ENCODE peak calls at places on chromosomes 5 and 9, in nine cellular contexts. One of them, this sample, is unnamed.

GRCh38 chr5:180689071-180689694 is 39.8 kb upstream of the FLT4 start:
- DNase-seq in mesendoderm: peak
- DNase-seq in body of pancreas: no peak
- DNase-seq in IMR-90: no peak
- DNase-seq in CD4-positive, alpha-beta memory T cell: peak
- DNase-seq in CD4-positive, CD25-positive, alpha-beta regulatory T cell: no peak
- DNase-seq in CD8-positive, alpha-beta T cell: peak
- DNase-seq in aorta: no peak
- DNase-seq in kidney: no peak
- DNase-seq in this sample: no peak

GRCh38 chr5:160081495-160081894 is 37.8 kb downstream of the PWWP2A start:
- DNase-seq in CD4-positive, CD25-positive, alpha-beta regulatory T cell: no peak
- DNase-seq in IMR-90: no peak
- DNase-seq in aorta: no peak
- DNase-seq in CD8-positive, alpha-beta T cell: no peak
- DNase-seq in mesendoderm: no peak
- DNase-seq in body of pancreas: no peak
- DNase-seq in CD4-positive, alpha-beta memory T cell: no peak
- DNase-seq in kidney: no peak
- DNase-seq in this sample: no peak

GRCh38 chr5:168920019-168920813 is 341.0 kb upstream of the PANK3 start:
- DNase-seq in kidney: no peak
- DNase-seq in aorta: no peak
- DNase-seq in CD4-positive, CD25-positive, alpha-beta regulatory T cell: no peak
- DNase-seq in CD8-positive, alpha-beta T cell: no peak
- DNase-seq in CD4-positive, alpha-beta memory T cell: no peak
- DNase-seq in mesendoderm: no peak
- DNase-seq in body of pancreas: no peak
- DNase-seq in IMR-90: no peak
- DNase-seq in this sample: no peak

GRCh38 chr9:104950838-104951237 is 22.9 kb upstream of the ABCA1 start:
- DNase-seq in IMR-90: peak
- DNase-seq in kidney: no peak
- DNase-seq in body of pancreas: no peak
- DNase-seq in aorta: no peak
- DNase-seq in CD8-positive, alpha-beta T cell: no peak
- DNase-seq in mesendoderm: no peak
- DNase-seq in CD4-positive, CD25-positive, alpha-beta regulatory T cell: no peak
- DNase-seq in CD4-positive, alpha-beta memory T cell: no peak
- DNase-seq in this sample: no peak

GRCh38 chr9:33234511-33235467 is 5.2 kb upstream of the SPINK4 start:
- DNase-seq in CD4-positive, alpha-beta memory T cell: no peak
- DNase-seq in body of pancreas: no peak
- DNase-seq in kidney: no peak
- DNase-seq in aorta: no peak
- DNase-seq in IMR-90: peak
- DNase-seq in mesendoderm: no peak
- DNase-seq in CD8-positive, alpha-beta T cell: no peak
- DNase-seq in CD4-positive, CD25-positive, alpha-beta regulatory T cell: no peak
- DNase-seq in this sample: no peak

GRCh38 chr9:130825051-130825651 is 9.9 kb upstream of the ABL1 start:
- DNase-seq in kidney: no peak
- DNase-seq in body of pancreas: peak
- DNase-seq in CD8-positive, alpha-beta T cell: no peak
- DNase-seq in mesendoderm: peak
- DNase-seq in CD4-positive, alpha-beta memory T cell: no peak
- DNase-seq in aorta: no peak
- DNase-seq in CD4-positive, CD25-positive, alpha-beta regulatory T cell: no peak
- DNase-seq in IMR-90: peak
- DNase-seq in this sample: no peak

GRCh38 chr5:82641362-82641988 is 363.3 kb upstream of the RPS23 start:
- DNase-seq in body of pancreas: peak
- DNase-seq in mesendoderm: peak
- DNase-seq in CD4-positive, CD25-positive, alpha-beta regulatory T cell: no peak
- DNase-seq in CD8-positive, alpha-beta T cell: no peak
- DNase-seq in CD4-positive, alpha-beta memory T cell: peak
- DNase-seq in kidney: peak
- DNase-seq in aorta: peak
- DNase-seq in IMR-90: peak
- DNase-seq in this sample: peak

GRCh38 chr9:73118898-73119554 is 32.6 kb upstream of the ANXA1 start:
- DNase-seq in CD4-positive, alpha-beta memory T cell: no peak
- DNase-seq in body of pancreas: no peak
- DNase-seq in CD4-positive, CD25-positive, alpha-beta regulatory T cell: no peak
- DNase-seq in CD8-positive, alpha-beta T cell: no peak
- DNase-seq in kidney: no peak
- DNase-seq in mesendoderm: peak
- DNase-seq in aorta: no peak
- DNase-seq in IMR-90: peak
- DNase-seq in this sample: no peak

GRCh38 chr5:169828385-169828784 is 151.9 kb downstream of the INSYN2B start:
- DNase-seq in CD4-positive, CD25-positive, alpha-beta regulatory T cell: no peak
- DNase-seq in aorta: no peak
- DNase-seq in CD4-positive, alpha-beta memory T cell: no peak
- DNase-seq in CD8-positive, alpha-beta T cell: no peak
- DNase-seq in kidney: no peak
- DNase-seq in mesendoderm: no peak
- DNase-seq in body of pancreas: no peak
- DNase-seq in IMR-90: no peak
- DNase-seq in this sample: no peak

GRCh38 chr5:8601831-8602354 is 732.9 kb downstream of the MTRR start:
- DNase-seq in CD8-positive, alpha-beta T cell: no peak
- DNase-seq in IMR-90: peak
- DNase-seq in kidney: no peak
- DNase-seq in CD4-positive, alpha-beta memory T cell: no peak
- DNase-seq in aorta: no peak
- DNase-seq in body of pancreas: no peak
- DNase-seq in CD4-positive, CD25-positive, alpha-beta regulatory T cell: no peak
- DNase-seq in mesendoderm: no peak
- DNase-seq in this sample: no peak

GRCh38 chr9:128121466-128121810 is 6.1 kb downstream of the PTGES2 start:
- DNase-seq in mesendoderm: no peak
- DNase-seq in aorta: no peak
- DNase-seq in CD8-positive, alpha-beta T cell: no peak
- DNase-seq in kidney: no peak
- DNase-seq in IMR-90: no peak
- DNase-seq in CD4-positive, CD25-positive, alpha-beta regulatory T cell: no peak
- DNase-seq in CD4-positive, alpha-beta memory T cell: no peak
- DNase-seq in body of pancreas: no peak
- DNase-seq in this sample: no peak

GRCh38 chr5:93278876-93279275 is 302.1 kb downstream of the NR2F1-AS1 start:
- DNase-seq in CD4-positive, CD25-positive, alpha-beta regulatory T cell: no peak
- DNase-seq in CD8-positive, alpha-beta T cell: no peak
- DNase-seq in mesendoderm: no peak
- DNase-seq in IMR-90: peak
- DNase-seq in aorta: no peak
- DNase-seq in kidney: no peak
- DNase-seq in body of pancreas: no peak
- DNase-seq in CD4-positive, alpha-beta memory T cell: no peak
- DNase-seq in this sample: no peak

GRCh38 chr5:93274291-93274690 is 306.7 kb downstream of the NR2F1-AS1 start:
- DNase-seq in mesendoderm: peak
- DNase-seq in kidney: no peak
- DNase-seq in aorta: no peak
- DNase-seq in IMR-90: peak
- DNase-seq in CD4-positive, CD25-positive, alpha-beta regulatory T cell: no peak
- DNase-seq in CD4-positive, alpha-beta memory T cell: no peak
- DNase-seq in body of pancreas: no peak
- DNase-seq in CD8-positive, alpha-beta T cell: no peak
- DNase-seq in this sample: no peak

GRCh38 chr5:93273176-93273575 is 307.8 kb downstream of the NR2F1-AS1 start:
- DNase-seq in IMR-90: peak
- DNase-seq in CD4-positive, alpha-beta memory T cell: no peak
- DNase-seq in body of pancreas: no peak
- DNase-seq in CD4-positive, CD25-positive, alpha-beta regulatory T cell: no peak
- DNase-seq in mesendoderm: no peak
- DNase-seq in CD8-positive, alpha-beta T cell: no peak
- DNase-seq in kidney: no peak
- DNase-seq in aorta: no peak
- DNase-seq in this sample: no peak

GRCh38 chr5:93277001-93277400 is 304.0 kb downstream of the NR2F1-AS1 start:
- DNase-seq in body of pancreas: no peak
- DNase-seq in CD4-positive, CD25-positive, alpha-beta regulatory T cell: no peak
- DNase-seq in IMR-90: peak
- DNase-seq in CD4-positive, alpha-beta memory T cell: no peak
- DNase-seq in aorta: no peak
- DNase-seq in kidney: no peak
- DNase-seq in CD8-positive, alpha-beta T cell: no peak
- DNase-seq in mesendoderm: no peak
- DNase-seq in this sample: no peak

DNA sequence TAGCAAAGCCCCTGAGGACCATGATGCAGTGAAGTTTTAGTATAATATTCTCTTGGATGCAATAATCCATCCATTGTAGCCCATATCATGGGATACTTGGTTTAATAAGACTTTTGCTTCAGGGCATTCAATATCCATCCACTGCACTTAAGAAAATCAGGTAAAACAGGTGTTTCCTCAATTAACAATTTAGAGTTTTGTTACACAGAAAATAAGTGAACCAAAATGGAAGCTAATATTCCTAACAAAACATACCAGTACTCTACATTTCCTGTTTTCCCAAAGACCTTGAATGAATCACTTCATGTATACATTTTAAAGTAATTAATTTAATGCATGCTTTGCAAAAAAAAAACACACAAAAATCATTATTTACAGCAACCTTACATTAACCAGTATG is 305.6 kb downstream of the NR2F1-AS1 start:
- DNase-seq in CD4-positive, CD25-positive, alpha-beta regulatory T cell: no peak
- DNase-seq in kidney: no peak
- DNase-seq in IMR-90: no peak
- DNase-seq in body of pancreas: no peak
- DNase-seq in mesendoderm: no peak
- DNase-seq in aorta: no peak
- DNase-seq in CD4-positive, alpha-beta memory T cell: no peak
- DNase-seq in CD8-positive, alpha-beta T cell: no peak
- DNase-seq in this sample: no peak
- H3K27ac ChIP-seq in CD4-positive, CD25-positive, alpha-beta regulatory T cell: no peak
- H3K27ac ChIP-seq in kidney: no peak
- H3K27ac ChIP-seq in IMR-90: no peak
- H3K27ac ChIP-seq in body of pancreas: no peak
- H3K27ac ChIP-seq in mesendoderm: no peak
- H3K27ac ChIP-seq in aorta: no peak
- H3K27ac ChIP-seq in CD4-positive, alpha-beta memory T cell: no peak
- H3K27ac ChIP-seq in CD8-positive, alpha-beta T cell: no peak
- H3K27ac ChIP-seq in this sample: no peak

GRCh38 chr9:75105019-75105540 is 16.8 kb downstream of the OSTF1 start:
- DNase-seq in IMR-90: no peak
- DNase-seq in CD8-positive, alpha-beta T cell: no peak
- DNase-seq in body of pancreas: no peak
- DNase-seq in CD4-positive, alpha-beta memory T cell: no peak
- DNase-seq in kidney: no peak
- DNase-seq in aorta: no peak
- DNase-seq in mesendoderm: no peak
- DNase-seq in CD4-positive, CD25-positive, alpha-beta regulatory T cell: no peak
- DNase-seq in this sample: no peak
- H3K27ac ChIP-seq in IMR-90: no peak
- H3K27ac ChIP-seq in CD8-positive, alpha-beta T cell: no peak
- H3K27ac ChIP-seq in body of pancreas: no peak
- H3K27ac ChIP-seq in CD4-positive, alpha-beta memory T cell: no peak
- H3K27ac ChIP-seq in kidney: no peak
- H3K27ac ChIP-seq in aorta: no peak
- H3K27ac ChIP-seq in mesendoderm: no peak
- H3K27ac ChIP-seq in CD4-positive, CD25-positive, alpha-beta regulatory T cell: no peak
- H3K27ac ChIP-seq in this sample: peak

GRCh38 chr9:107178302-107178701 is 104.8 kb upstream of the RAD23B start:
- DNase-seq in IMR-90: peak
- DNase-seq in CD4-positive, CD25-positive, alpha-beta regulatory T cell: no peak
- DNase-seq in CD8-positive, alpha-beta T cell: no peak
- DNase-seq in CD4-positive, alpha-beta memory T cell: no peak
- DNase-seq in mesendoderm: no peak
- DNase-seq in body of pancreas: no peak
- DNase-seq in kidney: no peak
- DNase-seq in aorta: no peak
- DNase-seq in this sample: no peak

GRCh38 chr9:107177857-107178256 is 105.2 kb upstream of the RAD23B start:
- DNase-seq in CD4-positive, CD25-positive, alpha-beta regulatory T cell: no peak
- DNase-seq in kidney: no peak
- DNase-seq in aorta: no peak
- DNase-seq in mesendoderm: no peak
- DNase-seq in IMR-90: no peak
- DNase-seq in CD4-positive, alpha-beta memory T cell: no peak
- DNase-seq in CD8-positive, alpha-beta T cell: no peak
- DNase-seq in body of pancreas: no peak
- DNase-seq in this sample: no peak

GRCh38 chr9:107177243-107177839 is 105.7 kb upstream of the RAD23B start:
- DNase-seq in CD4-positive, CD25-positive, alpha-beta regulatory T cell: no peak
- DNase-seq in kidney: no peak
- DNase-seq in aorta: no peak
- DNase-seq in CD8-positive, alpha-beta T cell: no peak
- DNase-seq in CD4-positive, alpha-beta memory T cell: no peak
- DNase-seq in IMR-90: no peak
- DNase-seq in mesendoderm: no peak
- DNase-seq in body of pancreas: no peak
- DNase-seq in this sample: no peak

GRCh38 chr9:107175826-107176500 is 107.1 kb upstream of the RAD23B start:
- DNase-seq in kidney: no peak
- DNase-seq in IMR-90: no peak
- DNase-seq in CD4-positive, alpha-beta memory T cell: no peak
- DNase-seq in aorta: no peak
- DNase-seq in CD8-positive, alpha-beta T cell: no peak
- DNase-seq in mesendoderm: peak
- DNase-seq in body of pancreas: no peak
- DNase-seq in CD4-positive, CD25-positive, alpha-beta regulatory T cell: no peak
- DNase-seq in this sample: no peak

DNA sequence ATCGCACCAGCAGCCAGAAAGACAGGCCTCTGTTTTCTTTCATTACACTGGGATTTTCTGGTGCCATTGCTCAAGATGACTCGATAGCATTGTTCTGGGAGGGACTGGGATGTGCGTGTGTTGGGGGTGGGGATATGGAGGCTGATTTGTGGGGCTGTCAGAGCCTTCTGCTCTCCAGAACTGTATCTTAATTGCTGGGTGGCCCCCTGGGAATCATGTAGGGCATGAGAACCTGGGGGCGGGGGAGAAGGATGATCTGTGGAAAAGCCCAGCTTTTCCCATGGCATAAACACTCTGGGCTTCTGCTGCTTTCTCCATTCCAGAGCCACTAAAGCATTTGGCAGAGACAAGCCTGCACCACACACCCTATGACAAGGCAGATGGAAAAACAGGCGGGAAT is 106.4 kb upstream of the RAD23B start:
- DNase-seq in body of pancreas: no peak
- DNase-seq in CD8-positive, alpha-beta T cell: no peak
- DNase-seq in kidney: no peak
- DNase-seq in mesendoderm: peak
- DNase-seq in IMR-90: peak
- DNase-seq in aorta: no peak
- DNase-seq in CD4-positive, alpha-beta memory T cell: no peak
- DNase-seq in CD4-positive, CD25-positive, alpha-beta regulatory T cell: no peak
- DNase-seq in this sample: no peak
- H3K27ac ChIP-seq in body of pancreas: no peak
- H3K27ac ChIP-seq in CD8-positive, alpha-beta T cell: no peak
- H3K27ac ChIP-seq in kidney: no peak
- H3K27ac ChIP-seq in mesendoderm: no peak
- H3K27ac ChIP-seq in IMR-90: no peak
- H3K27ac ChIP-seq in aorta: no peak
- H3K27ac ChIP-seq in CD4-positive, alpha-beta memory T cell: no peak
- H3K27ac ChIP-seq in CD4-positive, CD25-positive, alpha-beta regulatory T cell: no peak
- H3K27ac ChIP-seq in this sample: peak

DNA sequence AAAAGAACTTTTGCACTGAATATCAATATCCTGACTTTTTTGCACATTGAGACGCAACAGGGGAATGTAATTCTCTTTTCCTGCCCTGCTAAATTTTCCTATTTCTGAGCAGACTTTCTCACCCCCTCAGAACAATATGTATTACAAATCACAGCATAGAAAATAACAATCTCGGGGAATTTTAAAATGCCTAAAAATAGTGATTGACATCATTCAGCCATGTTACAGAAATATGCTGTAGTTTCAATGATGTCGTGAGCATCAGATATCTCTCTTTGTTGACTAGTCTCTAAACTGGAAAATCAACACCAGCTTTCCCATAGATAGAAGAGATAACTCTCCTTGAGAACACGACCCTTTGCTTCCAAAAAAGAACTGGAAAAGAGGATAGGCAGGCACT is 166.7 kb downstream of the ZDHHC21 start:
- DNase-seq in CD4-positive, alpha-beta memory T cell: no peak
- DNase-seq in aorta: no peak
- DNase-seq in CD8-positive, alpha-beta T cell: no peak
- DNase-seq in body of pancreas: no peak
- DNase-seq in CD4-positive, CD25-positive, alpha-beta regulatory T cell: no peak
- DNase-seq in mesendoderm: no peak
- DNase-seq in IMR-90: no peak
- DNase-seq in kidney: no peak
- DNase-seq in this sample: no peak
- H3K27ac ChIP-seq in CD4-positive, alpha-beta memory T cell: no peak
- H3K27ac ChIP-seq in aorta: no peak
- H3K27ac ChIP-seq in CD8-positive, alpha-beta T cell: no peak
- H3K27ac ChIP-seq in body of pancreas: no peak
- H3K27ac ChIP-seq in CD4-positive, CD25-positive, alpha-beta regulatory T cell: no peak
- H3K27ac ChIP-seq in mesendoderm: no peak
- H3K27ac ChIP-seq in IMR-90: no peak
- H3K27ac ChIP-seq in kidney: no peak
- H3K27ac ChIP-seq in this sample: no peak

This sample was measured in substantia nigra.